ENCODE peak calls at places on chromosomes 6 and 20, in six cellular contexts. P is AML-193; R is stimulated activated CD4-positive, alpha-beta T cell treated with anti-CD3 and anti-CD28 coated beads, Interleukin-2, amount 100 ng/mL, for 48 hours; Z is kidney glomerular epithelial cell; T is iris pigment epithelial cell; A is cardiac muscle cell. O is an unnamed sample.

GRCh38 chr20:56924976-56925695 is 296.0 kb downstream of the TFAP2C start:
- DNase-seq in Z (no peak), A (peak), R (no peak), P (no peak), T (no peak), O (no peak)

GRCh38 chr6:56642366-56643261 is at the start of gene DST:
- DNase-seq in Z (peak), P (no peak), A (no peak), T (peak), R (no peak), O (no peak)

GRCh38 chr20:45347936-45348809 is at the start of gene SDC4:
- DNase-seq in T (peak), R (peak), Z (no peak), P (no peak), A (peak), O (peak)

GRCh38 chr6:39887692-39888450 is 46.4 kb downstream of the MOCS1 start:
- DNase-seq in P (no peak), T (peak), R (no peak), A (peak), Z (peak), O (no peak)

GRCh38 chr6:165726290-165726875 is 63.3 kb upstream of the PDE10A start:
- DNase-seq in R (no peak), T (no peak), P (no peak), A (no peak), Z (no peak), O (no peak)

GRCh38 chr20:60813066-60813465 is 439.0 kb upstream of the CDH4 start:
- DNase-seq in P (no peak), T (no peak), A (no peak), Z (no peak), R (no peak), O (no peak)

GRCh38 chr6:28807682-28808280 is 116.0 kb downstream of the TRIM27 start:
- DNase-seq in T (peak), R (peak), P (peak), Z (peak), A (no peak), O (no peak)

GRCh38 chr6:110491644-110492317 is 15.4 kb upstream of the SLC22A16 start:
- DNase-seq in T (peak), Z (peak), R (no peak), P (no peak), A (no peak), O (no peak)

GRCh38 chr20:48791014-48791413 is 36.8 kb downstream of the PREX1 start:
- DNase-seq in R (no peak), P (no peak), A (no peak), T (no peak), Z (no peak), O (peak)

GRCh38 chr6:20610636-20611200 is 76.5 kb downstream of the CDKAL1 start:
- DNase-seq in T (peak), P (no peak), R (no peak), A (no peak), Z (no peak), O (no peak)

GRCh38 chr20:37907677-37908397 is 4.9 kb downstream of the VSTM2L start:
- DNase-seq in T (peak), Z (peak), R (no peak), P (no peak), A (no peak), O (no peak)

GRCh38 chr6:33967966-33968724 is 164.3 kb upstream of the MLN start:
- DNase-seq in T (no peak), Z (no peak), A (peak), R (no peak), P (no peak), O (no peak)

GRCh38 chr20:10649817-10650200 is 24.0 kb downstream of the JAG1 start:
- DNase-seq in A (no peak), R (no peak), P (no peak), Z (peak), T (peak), O (no peak)

O was measured in immature natural killer cell.